ENCODE peak calls at places on chromosome 15, in seven cellular contexts. A is glutamatergic neuron, H is cardiac muscle cell, B is suprapubic skin, X is heart right ventricle, K is stomach, N is AG10803. Q is an unnamed sample.

GRCh38 chr15:71357357-71357756 is 242.1 kb downstream of the THSD4 start:
- DNase-seq in N (no peak), K (no peak), X (peak), A (no peak), H (peak), B (no peak), Q (no peak)

GRCh38 chr15:64742385-64742784 is 33.0 kb downstream of the RBPMS2 start:
- DNase-seq in H (no peak), N (no peak), K (no peak), X (no peak), A (no peak), B (no peak), Q (no peak)

GRCh38 chr15:67181221-67181639 is 73.2 kb downstream of the AAGAB start:
- DNase-seq in H (no peak), A (no peak), N (no peak), K (no peak), B (peak), X (no peak), Q (no peak)

GRCh38 chr15:101048191-101049011 is 129.2 kb downstream of the LRRK1 start:
- DNase-seq in N (no peak), B (peak), X (peak), H (no peak), A (peak), K (peak), Q (no peak)

GRCh38 chr15:29259233-29259632 is 10.4 kb downstream of the NSMCE3 start:
- DNase-seq in X (no peak), H (no peak), B (no peak), A (no peak), K (no peak), N (no peak), Q (no peak)

GRCh38 chr15:95857758-95858157 is 472.7 kb upstream of the NR2F2 start:
- DNase-seq in K (no peak), N (no peak), X (no peak), H (no peak), B (no peak), A (no peak), Q (no peak)

GRCh38 chr15:100131321-100132224 is 210.2 kb downstream of the ADAMTS17 start:
- DNase-seq in A (no peak), K (peak), H (peak), X (peak), B (no peak), N (peak), Q (no peak)

GRCh38 chr15:70195808-70196304 is 98.1 kb upstream of the TLE3 start:
- DNase-seq in K (peak), B (no peak), H (peak), X (peak), N (peak), A (no peak), Q (no peak)

GRCh38 chr15:101710806-101711205 is 13.5 kb downstream of the TARS3 start:
- DNase-seq in X (no peak), N (peak), B (no peak), A (no peak), H (peak), K (no peak), Q (no peak)

GRCh38 chr15:67329984-67330733 is 75.6 kb downstream of the IQCH start:
- DNase-seq in X (no peak), A (no peak), N (peak), K (no peak), B (no peak), H (peak), Q (no peak)

GRCh38 chr15:95290376-95290973 is 1040.0 kb upstream of the NR2F2 start:
- DNase-seq in A (no peak), B (no peak), N (no peak), X (no peak), K (no peak), H (no peak), Q (no peak)

DNA sequence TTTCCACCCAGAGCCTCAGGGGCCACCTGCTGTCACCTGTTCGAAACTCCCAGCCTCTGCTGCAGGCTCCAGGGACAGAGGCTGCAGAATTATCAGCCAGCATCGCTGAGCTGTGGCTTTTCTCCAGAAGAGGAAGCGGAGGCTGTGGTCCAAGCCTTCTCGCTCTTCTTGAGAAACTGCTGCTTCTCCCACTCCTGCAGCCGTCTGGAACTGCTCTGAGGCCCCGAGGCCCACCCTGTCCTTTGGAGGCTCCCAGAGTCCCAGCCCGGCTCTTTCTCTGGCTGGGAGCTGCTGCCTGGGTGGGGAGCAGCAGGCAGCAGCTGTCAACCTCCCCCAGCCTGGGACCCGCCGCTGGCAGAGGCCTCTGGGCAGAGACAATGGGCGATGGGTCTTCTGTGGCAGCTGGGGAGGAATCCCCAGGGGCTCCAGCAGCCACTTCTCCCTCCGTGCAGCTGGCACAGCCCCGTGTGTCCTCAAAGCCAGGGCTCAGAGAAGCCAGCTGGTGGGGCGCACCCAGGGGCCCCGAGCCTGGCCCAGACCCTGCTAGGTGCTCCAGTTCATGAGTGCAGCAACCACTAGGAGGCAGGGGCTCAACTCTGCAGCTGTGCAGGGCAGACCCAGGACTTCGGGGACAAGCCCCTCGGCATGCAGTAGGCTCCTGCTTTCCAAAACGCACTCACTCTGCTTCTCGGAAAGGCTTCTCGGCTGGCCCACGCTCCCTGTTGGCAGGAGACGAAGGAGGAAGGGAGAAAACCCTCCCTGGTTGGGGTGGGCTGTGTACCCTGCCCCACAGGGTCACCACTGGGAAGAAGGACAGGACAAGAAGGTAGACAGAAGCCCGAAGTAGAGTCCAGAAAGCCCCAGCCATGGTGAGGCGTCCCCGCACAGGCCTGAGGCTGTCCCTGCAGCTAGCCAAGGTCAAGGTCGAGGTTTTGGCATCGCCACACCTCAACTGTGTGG is 49.9 kb upstream of the FURIN start:
- DNase-seq in X (no peak), A (peak), B (no peak), H (peak), K (peak), N (no peak), Q (no peak)
- TF ChIP-seq CTCF in X (peak), A (peak), B (no peak), H (peak), K (no peak), N (no peak), Q (peak)

GRCh38 chr15:63126726-63127125 is 5.1 kb downstream of the LACTB start:
- DNase-seq in K (no peak), X (no peak), N (no peak), H (no peak), A (no peak), B (no peak), Q (no peak)

GRCh38 chr15:63118854-63119253 is 2.8 kb upstream of the LACTB start:
- DNase-seq in H (no peak), A (no peak), X (no peak), K (no peak), B (no peak), N (no peak), Q (no peak)

GRCh38 chr15:63124506-63124905 is 2.8 kb downstream of the LACTB start:
- DNase-seq in H (no peak), X (no peak), B (no peak), K (no peak), A (no peak), N (no peak), Q (no peak)

GRCh38 chr15:63121382-63122001 is at the start of gene LACTB:
- DNase-seq in X (peak), A (peak), K (peak), N (peak), B (peak), H (peak), Q (peak)

GRCh38 chr15:63122002-63122893 is 587 bp downstream of the LACTB start:
- DNase-seq in H (peak), X (peak), B (peak), N (peak), A (peak), K (peak), Q (peak)
- TF ChIP-seq CTCF in H (peak), X (peak), B (peak), N (peak), A (peak), K (no peak), Q (peak)

GRCh38 chr15:42759093-42759492 is 22.2 kb upstream of the CDAN1 start:
- DNase-seq in A (no peak), N (no peak), B (no peak), K (peak), X (no peak), H (no peak), Q (no peak)
- TF ChIP-seq CTCF in A (no peak), N (no peak), B (no peak), K (no peak), X (no peak), H (no peak), Q (no peak)

GRCh38 chr15:73324496-73325170 is 44.1 kb downstream of the HCN4 start:
- DNase-seq in B (peak), H (no peak), X (no peak), A (no peak), K (no peak), N (no peak), Q (peak)

GRCh38 chr15:73323374-73323955 is 45.3 kb downstream of the HCN4 start:
- DNase-seq in N (no peak), K (no peak), H (no peak), B (no peak), A (no peak), X (no peak), Q (no peak)

GRCh38 chr15:73323956-73324355 is 44.8 kb downstream of the HCN4 start:
- DNase-seq in B (peak), A (no peak), X (no peak), H (no peak), N (no peak), K (no peak), Q (no peak)

GRCh38 chr15:73326157-73326556 is 42.6 kb downstream of the HCN4 start:
- DNase-seq in X (no peak), H (no peak), A (no peak), N (no peak), B (no peak), K (no peak), Q (peak)

DNA sequence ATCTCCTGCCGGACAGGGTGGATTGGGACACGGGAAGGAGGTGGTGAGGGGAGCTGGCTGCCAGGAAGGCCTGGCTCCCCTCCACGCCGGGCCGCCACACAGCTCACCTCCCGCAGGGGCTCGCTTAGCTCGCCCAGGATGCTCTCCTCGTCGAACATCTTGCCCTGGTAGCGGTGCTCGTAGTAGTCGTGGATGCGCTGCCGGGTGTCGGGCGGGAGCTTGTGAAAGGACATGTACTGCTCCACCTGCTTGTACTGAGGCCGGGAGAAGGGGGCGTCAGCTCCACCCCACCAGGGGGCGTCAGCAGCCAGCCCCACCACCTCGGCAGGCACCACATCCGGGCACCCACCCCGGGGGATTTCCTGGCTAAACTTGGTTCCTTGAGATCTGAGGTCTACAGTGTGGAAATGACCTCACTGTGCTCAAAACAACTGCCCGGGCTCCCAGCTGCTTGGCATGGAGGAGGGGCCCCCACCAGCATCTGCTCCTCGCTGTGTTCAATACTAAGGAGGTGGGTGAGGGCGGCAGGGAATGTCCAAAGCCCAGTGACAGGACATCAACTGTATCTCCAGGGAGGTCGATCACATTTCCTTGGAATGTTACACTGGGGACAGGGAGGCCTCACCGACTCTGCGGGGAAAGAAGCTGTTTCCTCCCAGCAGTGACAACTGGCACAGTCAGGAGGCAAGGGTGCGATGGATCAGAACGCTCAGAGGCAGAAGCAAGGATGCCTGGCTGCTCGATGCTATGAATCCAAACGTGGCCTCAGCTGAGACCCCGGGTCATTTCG is 43.4 kb downstream of the HCN4 start:
- DNase-seq in X (no peak), N (no peak), A (no peak), B (no peak), H (peak), K (no peak), Q (peak)
- TF ChIP-seq CTCF in X (peak), N (no peak), A (no peak), B (no peak), H (peak), K (no peak), Q (no peak)